ENCODE peak calls at places on chromosomes 12 and 14, in nine cellular contexts. One of them, this sample, is unnamed. For H3K27me3, the result is how much of the 10 kb centered on the place peaks cover.

GRCh38 chr12:1634590-1635191 is 5.7 kb downstream of the WNT5B start:
- DNase-seq in Peyer's patch: peak
- DNase-seq in ovary: peak
- DNase-seq in foreskin keratinocyte: peak
- DNase-seq in CD4-positive, alpha-beta T cell: peak
- DNase-seq in heart right ventricle: peak
- DNase-seq in mammary epithelial cell: peak
- DNase-seq in heart left ventricle: peak
- DNase-seq in breast epithelium: peak
- DNase-seq in this sample: peak

GRCh38 chr14:77579065-77579464 is 37.4 kb downstream of the SPTLC2 start:
- DNase-seq in Peyer's patch: no peak
- DNase-seq in ovary: no peak
- DNase-seq in foreskin keratinocyte: no peak
- DNase-seq in CD4-positive, alpha-beta T cell: no peak
- DNase-seq in heart right ventricle: no peak
- DNase-seq in mammary epithelial cell: no peak
- DNase-seq in heart left ventricle: no peak
- DNase-seq in breast epithelium: no peak
- DNase-seq in this sample: no peak

GRCh38 chr14:54278087-54278486 is 118.7 kb upstream of the CDKN3 start:
- DNase-seq in Peyer's patch: no peak
- DNase-seq in ovary: no peak
- DNase-seq in foreskin keratinocyte: no peak
- DNase-seq in CD4-positive, alpha-beta T cell: no peak
- DNase-seq in heart right ventricle: no peak
- DNase-seq in mammary epithelial cell: no peak
- DNase-seq in heart left ventricle: no peak
- DNase-seq in breast epithelium: no peak
- DNase-seq in this sample: no peak

GRCh38 chr12:67355428-67356385 is 86.5 kb downstream of the CAND1 start:
- DNase-seq in Peyer's patch: no peak
- DNase-seq in ovary: no peak
- DNase-seq in foreskin keratinocyte: peak
- DNase-seq in CD4-positive, alpha-beta T cell: no peak
- DNase-seq in heart right ventricle: no peak
- DNase-seq in mammary epithelial cell: peak
- DNase-seq in heart left ventricle: no peak
- DNase-seq in breast epithelium: no peak
- DNase-seq in this sample: no peak

GRCh38 chr12:104222981-104223380 is 7.4 kb downstream of the TXNRD1 start:
- DNase-seq in Peyer's patch: no peak
- DNase-seq in ovary: no peak
- DNase-seq in foreskin keratinocyte: no peak
- DNase-seq in CD4-positive, alpha-beta T cell: no peak
- DNase-seq in heart right ventricle: no peak
- DNase-seq in mammary epithelial cell: no peak
- DNase-seq in heart left ventricle: no peak
- DNase-seq in breast epithelium: no peak
- DNase-seq in this sample: no peak

GRCh38 chr12:74725154-74725553 is 187.5 kb downstream of the ATXN7L3B start:
- DNase-seq in Peyer's patch: no peak
- DNase-seq in ovary: no peak
- DNase-seq in foreskin keratinocyte: peak
- DNase-seq in CD4-positive, alpha-beta T cell: no peak
- DNase-seq in heart right ventricle: no peak
- DNase-seq in mammary epithelial cell: no peak
- DNase-seq in heart left ventricle: no peak
- DNase-seq in breast epithelium: no peak
- DNase-seq in this sample: no peak

GRCh38 chr12:1171657-1172056 is 180.6 kb downstream of the ERC1 start:
- DNase-seq in Peyer's patch: no peak
- DNase-seq in ovary: no peak
- DNase-seq in foreskin keratinocyte: peak
- DNase-seq in CD4-positive, alpha-beta T cell: no peak
- DNase-seq in heart right ventricle: no peak
- DNase-seq in mammary epithelial cell: no peak
- DNase-seq in heart left ventricle: no peak
- DNase-seq in breast epithelium: no peak
- DNase-seq in this sample: no peak

GRCh38 chr14:20515846-20516245 is 10.5 kb downstream of the RNASE10 start:
- DNase-seq in Peyer's patch: no peak
- DNase-seq in ovary: no peak
- DNase-seq in foreskin keratinocyte: no peak
- DNase-seq in CD4-positive, alpha-beta T cell: no peak
- DNase-seq in heart right ventricle: no peak
- DNase-seq in mammary epithelial cell: no peak
- DNase-seq in heart left ventricle: no peak
- DNase-seq in breast epithelium: no peak
- DNase-seq in this sample: no peak

GRCh38 chr12:93790472-93791152 is 113.4 kb downstream of the CRADD start:
- DNase-seq in Peyer's patch: no peak
- DNase-seq in ovary: no peak
- DNase-seq in foreskin keratinocyte: peak
- DNase-seq in CD4-positive, alpha-beta T cell: no peak
- DNase-seq in heart right ventricle: no peak
- DNase-seq in mammary epithelial cell: peak
- DNase-seq in heart left ventricle: no peak
- DNase-seq in breast epithelium: no peak
- DNase-seq in this sample: no peak

GRCh38 chr14:69318901-69319475 is 59.0 kb downstream of the GALNT16 start:
- DNase-seq in Peyer's patch: peak
- DNase-seq in ovary: no peak
- DNase-seq in foreskin keratinocyte: no peak
- DNase-seq in CD4-positive, alpha-beta T cell: no peak
- DNase-seq in heart right ventricle: no peak
- DNase-seq in mammary epithelial cell: no peak
- DNase-seq in heart left ventricle: peak
- DNase-seq in breast epithelium: no peak
- DNase-seq in this sample: no peak

GRCh38 chr14:88477513-88478250 is 77.1 kb downstream of the PTPN21 start:
- DNase-seq in Peyer's patch: no peak
- DNase-seq in ovary: no peak
- DNase-seq in foreskin keratinocyte: no peak
- DNase-seq in CD4-positive, alpha-beta T cell: no peak
- DNase-seq in heart right ventricle: peak
- DNase-seq in mammary epithelial cell: no peak
- DNase-seq in heart left ventricle: peak
- DNase-seq in breast epithelium: no peak
- DNase-seq in this sample: no peak

GRCh38 chr14:24307575-24308341 is at the start of gene CIDEB:
- DNase-seq in Peyer's patch: peak
- DNase-seq in ovary: peak
- DNase-seq in foreskin keratinocyte: peak
- DNase-seq in CD4-positive, alpha-beta T cell: peak
- DNase-seq in heart right ventricle: peak
- DNase-seq in mammary epithelial cell: no peak
- DNase-seq in heart left ventricle: peak
- DNase-seq in breast epithelium: no peak
- DNase-seq in this sample: peak

GRCh38 chr12:113461666-113462065 is 10.0 kb downstream of the LHX5 start:
- DNase-seq in Peyer's patch: no peak
- DNase-seq in ovary: no peak
- DNase-seq in foreskin keratinocyte: no peak
- DNase-seq in CD4-positive, alpha-beta T cell: no peak
- DNase-seq in heart right ventricle: no peak
- DNase-seq in mammary epithelial cell: no peak
- DNase-seq in heart left ventricle: no peak
- DNase-seq in breast epithelium: no peak
- DNase-seq in this sample: no peak

GRCh38 chr12:109579639-109580038 is 6.0 kb downstream of the MVK start:
- DNase-seq in Peyer's patch: no peak
- DNase-seq in ovary: no peak
- DNase-seq in foreskin keratinocyte: no peak
- DNase-seq in CD4-positive, alpha-beta T cell: no peak
- DNase-seq in heart right ventricle: no peak
- DNase-seq in mammary epithelial cell: no peak
- DNase-seq in heart left ventricle: no peak
- DNase-seq in breast epithelium: no peak
- DNase-seq in this sample: no peak

DNA sequence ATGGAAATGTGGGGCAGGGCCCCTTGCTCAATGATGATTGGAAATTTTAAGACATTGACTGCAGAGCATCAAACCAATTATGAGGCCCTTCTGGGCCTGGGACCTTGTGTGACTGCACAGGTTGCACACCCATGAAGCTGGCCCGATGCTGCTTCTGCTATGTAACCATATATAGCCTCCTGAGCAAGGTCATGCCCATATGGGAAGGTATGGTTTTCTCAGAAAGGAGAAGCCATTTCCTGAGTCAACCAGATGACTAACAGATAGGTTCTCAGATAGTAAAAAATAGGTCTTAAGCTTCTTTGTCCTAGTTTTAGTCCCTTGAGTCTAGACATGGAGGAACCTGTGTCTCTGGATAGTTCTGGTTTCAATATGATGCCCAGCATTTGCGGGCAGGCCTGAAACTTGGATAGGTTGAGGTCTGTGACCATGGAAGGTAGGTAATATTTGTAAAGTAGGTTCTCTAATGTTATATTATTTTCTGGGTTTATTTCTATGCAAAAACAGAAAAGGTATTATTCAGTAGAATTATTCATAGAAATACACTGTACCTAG is 63.6 kb upstream of the IGF1 start:
- DNase-seq in Peyer's patch: no peak
- DNase-seq in ovary: no peak
- DNase-seq in foreskin keratinocyte: no peak
- DNase-seq in CD4-positive, alpha-beta T cell: no peak
- DNase-seq in heart right ventricle: no peak
- DNase-seq in mammary epithelial cell: no peak
- DNase-seq in heart left ventricle: no peak
- DNase-seq in breast epithelium: no peak
- DNase-seq in this sample: no peak
- TF ChIP-seq CTCF in Peyer's patch: no peak
- TF ChIP-seq CTCF in ovary: no peak
- TF ChIP-seq CTCF in foreskin keratinocyte: no peak
- TF ChIP-seq CTCF in CD4-positive, alpha-beta T cell: no peak
- TF ChIP-seq CTCF in heart right ventricle: no peak
- TF ChIP-seq CTCF in mammary epithelial cell: no peak
- TF ChIP-seq CTCF in heart left ventricle: no peak
- TF ChIP-seq CTCF in breast epithelium: no peak
- TF ChIP-seq CTCF in this sample: no peak

GRCh38 chr12:3529281-3529680 is 38.3 kb downstream of the PRMT8 start:
- DNase-seq in Peyer's patch: no peak
- DNase-seq in ovary: no peak
- DNase-seq in foreskin keratinocyte: no peak
- DNase-seq in CD4-positive, alpha-beta T cell: no peak
- DNase-seq in heart right ventricle: no peak
- DNase-seq in mammary epithelial cell: no peak
- DNase-seq in heart left ventricle: no peak
- DNase-seq in breast epithelium: no peak
- DNase-seq in this sample: no peak
- H3K27ac ChIP-seq in Peyer's patch: no peak
- H3K27ac ChIP-seq in ovary: no peak
- H3K27ac ChIP-seq in foreskin keratinocyte: no peak
- H3K27ac ChIP-seq in CD4-positive, alpha-beta T cell: no peak
- H3K27ac ChIP-seq in heart right ventricle: no peak
- H3K27ac ChIP-seq in mammary epithelial cell: no peak
- H3K27ac ChIP-seq in heart left ventricle: no peak
- H3K27ac ChIP-seq in breast epithelium: no peak
- H3K27ac ChIP-seq in this sample: no peak

DNA sequence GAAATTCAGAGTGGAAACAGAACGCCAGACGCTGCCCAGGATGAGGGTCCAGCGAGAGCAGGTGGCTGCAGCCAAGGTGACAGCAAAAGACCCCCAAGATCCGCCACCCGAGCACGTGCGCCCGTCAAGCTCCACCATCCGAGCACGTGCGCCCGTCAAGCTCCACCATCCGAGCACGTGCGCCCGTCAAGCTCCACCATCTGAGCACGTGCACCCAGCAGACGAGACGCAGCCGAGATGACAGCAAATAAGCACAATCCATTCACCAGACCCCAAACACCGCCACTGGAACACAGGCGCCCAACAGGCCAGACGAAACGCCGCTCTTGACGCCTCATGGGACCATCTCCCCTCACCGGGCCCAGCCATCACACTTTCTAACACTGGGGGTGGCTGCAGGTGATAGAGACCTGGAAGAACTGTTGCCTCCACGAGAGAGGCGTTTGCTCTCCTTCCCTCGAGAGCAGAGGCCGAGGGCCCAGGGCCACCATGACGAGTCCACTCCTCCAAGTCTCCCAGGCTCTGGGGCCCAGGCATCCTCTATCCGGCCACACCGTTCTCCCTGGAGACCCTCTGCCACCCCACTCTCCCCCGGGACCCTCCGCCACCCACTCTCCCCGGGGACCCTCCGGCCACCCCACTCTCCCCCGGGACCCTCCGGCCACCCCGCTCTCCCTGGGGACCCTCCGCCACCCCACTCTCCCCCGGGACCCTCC is 62.1 kb upstream of the GALNT9 start:
- DNase-seq in Peyer's patch: no peak
- DNase-seq in ovary: no peak
- DNase-seq in foreskin keratinocyte: no peak
- DNase-seq in CD4-positive, alpha-beta T cell: no peak
- DNase-seq in heart right ventricle: no peak
- DNase-seq in mammary epithelial cell: no peak
- DNase-seq in heart left ventricle: no peak
- DNase-seq in breast epithelium: peak
- DNase-seq in this sample: no peak
- H3K27me3 ChIP-seq in Peyer's patch: under half
- H3K27me3 ChIP-seq in ovary: under half
- H3K27me3 ChIP-seq in foreskin keratinocyte: under half
- H3K27me3 ChIP-seq in CD4-positive, alpha-beta T cell: under half
- H3K27me3 ChIP-seq in heart right ventricle: under half
- H3K27me3 ChIP-seq in mammary epithelial cell: under half
- H3K27me3 ChIP-seq in heart left ventricle: under half
- H3K27me3 ChIP-seq in breast epithelium: under half
- H3K27me3 ChIP-seq in this sample: under half

DNA sequence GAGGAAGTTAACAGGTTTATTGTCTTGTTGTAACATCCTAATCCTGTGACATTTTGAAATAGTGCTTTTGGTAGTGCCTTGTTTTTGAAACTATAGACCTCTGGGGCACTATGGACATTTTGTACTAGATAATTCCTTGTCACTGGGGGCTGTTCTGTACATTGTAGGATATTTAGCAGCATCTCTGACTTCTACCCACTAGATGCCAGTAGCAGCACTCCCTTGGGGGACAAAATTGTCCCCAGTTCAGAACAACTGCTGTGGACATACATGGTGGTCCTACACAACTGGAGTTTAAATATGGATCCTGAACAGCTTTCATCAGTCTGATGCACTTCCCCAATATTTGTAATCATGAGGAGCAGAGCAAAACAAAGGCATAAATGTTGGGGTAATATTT is 264.7 kb downstream of the RAD51B start:
- DNase-seq in Peyer's patch: no peak
- DNase-seq in ovary: no peak
- DNase-seq in foreskin keratinocyte: no peak
- DNase-seq in CD4-positive, alpha-beta T cell: no peak
- DNase-seq in heart right ventricle: no peak
- DNase-seq in mammary epithelial cell: no peak
- DNase-seq in heart left ventricle: no peak
- DNase-seq in breast epithelium: no peak
- DNase-seq in this sample: no peak
- TF ChIP-seq CTCF in Peyer's patch: no peak
- TF ChIP-seq CTCF in ovary: no peak
- TF ChIP-seq CTCF in foreskin keratinocyte: peak
- TF ChIP-seq CTCF in CD4-positive, alpha-beta T cell: no peak
- TF ChIP-seq CTCF in heart right ventricle: no peak
- TF ChIP-seq CTCF in mammary epithelial cell: peak
- TF ChIP-seq CTCF in heart left ventricle: no peak
- TF ChIP-seq CTCF in breast epithelium: no peak
- TF ChIP-seq CTCF in this sample: no peak